ENCODE peak calls at places on chromosomes 16 and 17, in four cellular contexts. Z is T-helper 1 cell, F is gastrocnemius medialis, M is substantia nigra. Q is an unnamed sample.

GRCh38 chr17:32341857-32342602 is at the start of gene C17orf75:
- DNase-seq in F (peak; percentile 75), Z (peak; percentile 59), M (peak; percentile 77), Q (no peak)

GRCh38 chr17:77429985-77430752 is 289.4 kb downstream of the SEC14L1 start:
- DNase-seq in F (peak; percentile 87), Z (peak; percentile 71), M (peak; percentile 74), Q (no peak)

GRCh38 chr17:43927101-43927935 is 15.0 kb downstream of the PPY start:
- DNase-seq in Z (no peak), F (peak; percentile 47), M (no peak), Q (no peak)

GRCh38 chr16:87165151-87165550 is 152.0 kb downstream of the C16orf95 start:
- DNase-seq in M (no peak), Z (no peak), F (no peak), Q (no peak)

GRCh38 chr17:34391241-34391640 is 28.2 kb upstream of the CCL1 start:
- DNase-seq in F (no peak), Z (no peak), M (no peak), Q (no peak)

GRCh38 chr17:8005951-8006730 is 3.7 kb downstream of the GUCY2D start:
- DNase-seq in Z (no peak), M (no peak), F (no peak), Q (no peak)

GRCh38 chr17:280901-281300 is 71.7 kb downstream of the RPH3AL start:
- DNase-seq in Z (no peak), M (no peak), F (no peak), Q (no peak)

GRCh38 chr16:71460246-71460645 is 1.8 kb downstream of the ZNF23 start:
- DNase-seq in M (no peak), F (no peak), Z (no peak), Q (no peak)

GRCh38 chr17:64732336-64733006 is 70.4 kb upstream of the SMURF2 start:
- DNase-seq in F (no peak), M (peak; percentile 1), Z (no peak), Q (no peak)

GRCh38 chr17:28756025-28756804 is 12.4 kb downstream of the TRAF4 start:
- DNase-seq in F (no peak), M (no peak), Z (no peak), Q (no peak)

GRCh38 chr17:44269118-44269794 is 1.3 kb upstream of the SLC4A1 start:
- DNase-seq in Z (no peak), M (no peak), F (no peak), Q (no peak)

GRCh38 chr16:1356061-1356900 is 4.5 kb downstream of the GNPTG start:
- DNase-seq in M (no peak), Z (no peak), F (no peak), Q (no peak)

GRCh38 chr17:8868529-8868951 is 1.1 kb upstream of the PIK3R6 start:
- DNase-seq in F (no peak), Z (no peak), M (no peak), Q (no peak)

GRCh38 chr17:76696763-76697701 is 13.7 kb downstream of the MXRA7 start:
- DNase-seq in F (peak; percentile 78), M (no peak), Z (no peak), Q (no peak)

GRCh38 chr17:16363749-16364536 is 10.7 kb upstream of the CENPV start:
- DNase-seq in M (peak; percentile 50), F (peak; percentile 69), Z (peak; percentile 44), Q (no peak)

GRCh38 chr17:17685775-17686291 is 4.6 kb downstream of the RAI1 start:
- DNase-seq in F (no peak), Z (no peak), M (no peak), Q (no peak)

GRCh38 chr17:39612935-39613465 is 5.3 kb upstream of the NEUROD2 start:
- DNase-seq in F (no peak), M (no peak), Z (no peak), Q (no peak)

GRCh38 chr17:58136669-58137279 is 11.4 kb upstream of the OR4D1 start:
- DNase-seq in Z (no peak), F (no peak), M (no peak), Q (no peak)

GRCh38 chr17:57032343-57032742 is 52.7 kb upstream of the AKAP1 start:
- DNase-seq in M (no peak), Z (no peak), F (no peak), Q (no peak)

GRCh38 chr16:2447920-2448583 is 11.9 kb upstream of the TEDC2 start:
- DNase-seq in Z (no peak), F (no peak), M (no peak), Q (no peak)

GRCh38 chr17:31510273-31511175 is 119.0 kb downstream of the RAB11FIP4 start:
- DNase-seq in F (peak; percentile 78), M (peak; percentile 42), Z (no peak), Q (no peak)

GRCh38 chr16:74034862-74035261 is 261.8 kb upstream of the PSMD7 start:
- DNase-seq in M (no peak), F (no peak), Z (no peak), Q (no peak)

GRCh38 chr17:48800626-48801217 is 16.3 kb downstream of the TTLL6 start:
- DNase-seq in F (no peak), M (no peak), Z (no peak), Q (no peak)

GRCh38 chr16:77945126-77945525 is 77.2 kb upstream of the CLEC3A start:
- DNase-seq in F (no peak), Z (no peak), M (no peak), Q (no peak)

GRCh38 chr16:69302301-69302700 is 8.8 kb upstream of the VPS4A start:
- DNase-seq in F (no peak), Z (no peak), M (no peak), Q (no peak)

GRCh38 chr17:2905269-2905668 is 109.0 kb downstream of the RAP1GAP2 start:
- DNase-seq in M (no peak), F (no peak), Z (no peak), Q (no peak)

GRCh38 chr16:84460406-84461028 is 43.9 kb downstream of the MEAK7 start:
- DNase-seq in M (no peak), F (no peak), Z (no peak), Q (no peak)

GRCh38 chr17:68096111-68096510 is 60.6 kb downstream of the KPNA2 start:
- DNase-seq in M (no peak), F (no peak), Z (no peak), Q (no peak)

GRCh38 chr16:11560701-11561439 is 25.8 kb downstream of the LITAF start:
- DNase-seq in M (no peak), F (peak; percentile 44), Z (peak; percentile 63), Q (no peak)

GRCh38 chr16:15701975-15702970 is 52.2 kb downstream of the NDE1 start:
- DNase-seq in Z (no peak), M (no peak), F (no peak), Q (no peak)

GRCh38 chr16:12323007-12323699 is 346.6 kb downstream of the SNX29 start:
- DNase-seq in Z (no peak), F (no peak), M (no peak), Q (no peak)

GRCh38 chr17:9237053-9237410 is 215.7 kb downstream of the NTN1 start:
- DNase-seq in Z (no peak), M (no peak), F (no peak), Q (no peak)

GRCh38 chr17:21388066-21388465 is 11.9 kb downstream of the KCNJ12 start:
- DNase-seq in M (no peak), Z (no peak), F (no peak), Q (no peak)

GRCh38 chr17:9221231-9222180 is 200.2 kb downstream of the NTN1 start:
- DNase-seq in M (no peak), Z (no peak), F (no peak), Q (no peak)

Q was measured in cortex of kidney.